ENCODE peak calls at places on chromosomes 5 and 9, in nine cellular contexts. One of them, this sample, is unnamed.

GRCh38 chr5:170173227-170173626 is 59.6 kb upstream of the C5orf58 start:
- DNase-seq in transverse colon: no peak
- DNase-seq in GM12878: no peak
- DNase-seq in suprapubic skin: no peak
- DNase-seq in H1: no peak
- DNase-seq in SK-N-SH: no peak
- DNase-seq in sigmoid colon: no peak
- DNase-seq in K562: no peak
- DNase-seq in upper lobe of left lung: no peak
- DNase-seq in this sample: no peak

GRCh38 chr5:146039420-146039819 is 66.0 kb downstream of the PLAC8L1 start:
- DNase-seq in transverse colon: peak
- DNase-seq in GM12878: no peak
- DNase-seq in suprapubic skin: no peak
- DNase-seq in H1: no peak
- DNase-seq in SK-N-SH: no peak
- DNase-seq in sigmoid colon: no peak
- DNase-seq in K562: no peak
- DNase-seq in upper lobe of left lung: no peak
- DNase-seq in this sample: no peak

GRCh38 chr5:1409386-1410110 is 35.7 kb downstream of the SLC6A3 start:
- DNase-seq in transverse colon: no peak
- DNase-seq in GM12878: no peak
- DNase-seq in suprapubic skin: peak
- DNase-seq in H1: no peak
- DNase-seq in SK-N-SH: no peak
- DNase-seq in sigmoid colon: peak
- DNase-seq in K562: peak
- DNase-seq in upper lobe of left lung: no peak
- DNase-seq in this sample: no peak

GRCh38 chr5:54718647-54719046 is 201.1 kb downstream of the SNX18 start:
- DNase-seq in transverse colon: no peak
- DNase-seq in GM12878: no peak
- DNase-seq in suprapubic skin: no peak
- DNase-seq in H1: no peak
- DNase-seq in SK-N-SH: no peak
- DNase-seq in sigmoid colon: no peak
- DNase-seq in K562: no peak
- DNase-seq in upper lobe of left lung: no peak
- DNase-seq in this sample: peak

GRCh38 chr9:91843623-91844111 is 106.4 kb downstream of the ROR2 start:
- DNase-seq in transverse colon: no peak
- DNase-seq in GM12878: no peak
- DNase-seq in suprapubic skin: no peak
- DNase-seq in H1: no peak
- DNase-seq in SK-N-SH: peak
- DNase-seq in sigmoid colon: peak
- DNase-seq in K562: no peak
- DNase-seq in upper lobe of left lung: no peak
- DNase-seq in this sample: peak

GRCh38 chr5:83219495-83219894 is 142.1 kb downstream of the XRCC4 start:
- DNase-seq in transverse colon: no peak
- DNase-seq in GM12878: no peak
- DNase-seq in suprapubic skin: no peak
- DNase-seq in H1: no peak
- DNase-seq in SK-N-SH: no peak
- DNase-seq in sigmoid colon: no peak
- DNase-seq in K562: no peak
- DNase-seq in upper lobe of left lung: no peak
- DNase-seq in this sample: no peak

GRCh38 chr5:114362197-114362976 is 517 bp downstream of the KCNN2 start:
- DNase-seq in transverse colon: no peak
- DNase-seq in GM12878: no peak
- DNase-seq in suprapubic skin: no peak
- DNase-seq in H1: no peak
- DNase-seq in SK-N-SH: peak
- DNase-seq in sigmoid colon: no peak
- DNase-seq in K562: no peak
- DNase-seq in upper lobe of left lung: peak
- DNase-seq in this sample: no peak

GRCh38 chr9:89810434-89810833 is 205.6 kb downstream of the GADD45G start:
- DNase-seq in transverse colon: no peak
- DNase-seq in GM12878: no peak
- DNase-seq in suprapubic skin: no peak
- DNase-seq in H1: no peak
- DNase-seq in SK-N-SH: no peak
- DNase-seq in sigmoid colon: no peak
- DNase-seq in K562: no peak
- DNase-seq in upper lobe of left lung: no peak
- DNase-seq in this sample: no peak

GRCh38 chr9:107980984-107981383 is 491.4 kb upstream of the KLF4 start:
- DNase-seq in transverse colon: no peak
- DNase-seq in GM12878: no peak
- DNase-seq in suprapubic skin: no peak
- DNase-seq in H1: no peak
- DNase-seq in SK-N-SH: no peak
- DNase-seq in sigmoid colon: no peak
- DNase-seq in K562: no peak
- DNase-seq in upper lobe of left lung: no peak
- DNase-seq in this sample: no peak

GRCh38 chr9:107971241-107971640 is 481.7 kb upstream of the KLF4 start:
- DNase-seq in transverse colon: no peak
- DNase-seq in GM12878: no peak
- DNase-seq in suprapubic skin: no peak
- DNase-seq in H1: no peak
- DNase-seq in SK-N-SH: no peak
- DNase-seq in sigmoid colon: no peak
- DNase-seq in K562: no peak
- DNase-seq in upper lobe of left lung: no peak
- DNase-seq in this sample: no peak

GRCh38 chr9:107973451-107973850 is 483.9 kb upstream of the KLF4 start:
- DNase-seq in transverse colon: no peak
- DNase-seq in GM12878: no peak
- DNase-seq in suprapubic skin: no peak
- DNase-seq in H1: no peak
- DNase-seq in SK-N-SH: no peak
- DNase-seq in sigmoid colon: no peak
- DNase-seq in K562: no peak
- DNase-seq in upper lobe of left lung: no peak
- DNase-seq in this sample: no peak

GRCh38 chr9:107975426-107976010 is 485.9 kb upstream of the KLF4 start:
- DNase-seq in transverse colon: peak
- DNase-seq in GM12878: no peak
- DNase-seq in suprapubic skin: peak
- DNase-seq in H1: no peak
- DNase-seq in SK-N-SH: no peak
- DNase-seq in sigmoid colon: no peak
- DNase-seq in K562: no peak
- DNase-seq in upper lobe of left lung: no peak
- DNase-seq in this sample: no peak

DNA sequence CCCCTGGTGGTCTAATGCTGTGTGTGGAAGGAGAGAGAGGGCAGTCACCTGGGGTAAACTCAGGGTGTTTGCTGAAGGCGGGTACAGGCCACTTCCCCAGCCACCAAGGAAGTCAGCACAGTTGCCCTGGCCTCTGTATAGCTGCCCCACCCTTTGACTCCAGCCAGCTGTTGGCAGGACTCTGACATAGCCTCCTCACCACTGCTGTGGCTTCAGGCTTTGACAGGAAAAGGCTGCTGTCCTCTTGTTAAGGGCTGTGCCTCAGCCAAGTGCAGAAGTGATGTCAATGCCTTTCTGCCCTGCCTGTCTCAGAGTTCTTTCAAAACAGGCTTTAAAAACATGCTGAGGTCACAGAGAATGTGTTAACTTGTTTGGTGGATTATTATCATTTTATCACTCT is 487.2 kb upstream of the KLF4 start:
- DNase-seq in transverse colon: peak
- DNase-seq in GM12878: no peak
- DNase-seq in suprapubic skin: peak
- DNase-seq in H1: no peak
- DNase-seq in SK-N-SH: no peak
- DNase-seq in sigmoid colon: peak
- DNase-seq in K562: no peak
- DNase-seq in upper lobe of left lung: no peak
- DNase-seq in this sample: peak
- TF ChIP-seq POLR2AphosphoS5 in transverse colon: peak
- TF ChIP-seq POLR2AphosphoS5 in GM12878: no peak
- TF ChIP-seq POLR2AphosphoS5 in suprapubic skin: peak
- TF ChIP-seq POLR2AphosphoS5 in H1: no peak
- TF ChIP-seq POLR2AphosphoS5 in SK-N-SH: no peak
- TF ChIP-seq POLR2AphosphoS5 in sigmoid colon: peak
- TF ChIP-seq POLR2AphosphoS5 in K562: no peak
- TF ChIP-seq POLR2AphosphoS5 in upper lobe of left lung: peak
- TF ChIP-seq POLR2AphosphoS5 in this sample: no peak

DNA sequence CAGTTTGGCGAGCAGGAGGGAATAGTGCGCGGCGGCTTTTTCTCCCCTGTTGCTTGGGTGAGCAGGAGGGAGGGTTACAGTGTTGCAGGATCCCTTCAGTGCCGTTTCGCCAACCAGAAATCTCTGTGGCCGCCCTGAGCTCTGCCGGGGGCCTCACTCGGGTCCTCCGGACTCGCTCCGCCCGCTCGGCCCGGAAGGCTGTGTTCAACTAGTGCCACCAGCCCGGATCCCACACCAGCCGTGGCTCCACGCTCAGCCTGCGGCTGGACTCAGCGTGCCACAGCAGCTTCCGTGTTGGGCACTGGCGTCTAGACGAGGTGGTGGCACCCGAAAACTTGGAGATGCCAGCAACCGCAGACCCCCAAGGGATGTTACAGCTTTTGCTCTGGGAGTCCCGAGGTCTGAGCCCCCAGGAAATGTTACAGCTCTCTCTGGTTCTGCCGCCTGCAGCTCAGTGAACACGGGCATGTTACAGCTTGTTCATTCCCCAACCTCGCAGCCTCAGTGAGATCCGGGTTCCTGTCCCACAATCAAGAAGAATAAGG is 16.0 kb upstream of the OR13C9 start:
- DNase-seq in transverse colon: no peak
- DNase-seq in GM12878: no peak
- DNase-seq in suprapubic skin: no peak
- DNase-seq in H1: no peak
- DNase-seq in SK-N-SH: no peak
- DNase-seq in sigmoid colon: no peak
- DNase-seq in K562: no peak
- DNase-seq in upper lobe of left lung: peak
- DNase-seq in this sample: no peak
- TF ChIP-seq EP300 in transverse colon: no peak
- TF ChIP-seq EP300 in GM12878: no peak
- TF ChIP-seq EP300 in suprapubic skin: no peak
- TF ChIP-seq EP300 in H1: no peak
- TF ChIP-seq EP300 in SK-N-SH: no peak
- TF ChIP-seq EP300 in sigmoid colon: no peak
- TF ChIP-seq EP300 in K562: no peak
- TF ChIP-seq EP300 in upper lobe of left lung: no peak
- TF ChIP-seq EP300 in this sample: no peak

GRCh38 chr5:34835664-34836063 is 3.3 kb upstream of the TTC23L start:
- DNase-seq in transverse colon: no peak
- DNase-seq in GM12878: no peak
- DNase-seq in suprapubic skin: no peak
- DNase-seq in H1: no peak
- DNase-seq in SK-N-SH: no peak
- DNase-seq in sigmoid colon: no peak
- DNase-seq in K562: no peak
- DNase-seq in upper lobe of left lung: no peak
- DNase-seq in this sample: no peak

GRCh38 chr5:34834794-34835089 is 4.2 kb upstream of the TTC23L start:
- DNase-seq in transverse colon: no peak
- DNase-seq in GM12878: no peak
- DNase-seq in suprapubic skin: no peak
- DNase-seq in H1: no peak
- DNase-seq in SK-N-SH: no peak
- DNase-seq in sigmoid colon: no peak
- DNase-seq in K562: no peak
- DNase-seq in upper lobe of left lung: no peak
- DNase-seq in this sample: no peak

GRCh38 chr5:34841816-34842215 is 2.9 kb downstream of the TTC23L start:
- DNase-seq in transverse colon: no peak
- DNase-seq in GM12878: no peak
- DNase-seq in suprapubic skin: no peak
- DNase-seq in H1: no peak
- DNase-seq in SK-N-SH: no peak
- DNase-seq in sigmoid colon: no peak
- DNase-seq in K562: no peak
- DNase-seq in upper lobe of left lung: no peak
- DNase-seq in this sample: no peak

GRCh38 chr5:34842554-34842953 is 3.6 kb downstream of the TTC23L start:
- DNase-seq in transverse colon: no peak
- DNase-seq in GM12878: no peak
- DNase-seq in suprapubic skin: no peak
- DNase-seq in H1: no peak
- DNase-seq in SK-N-SH: no peak
- DNase-seq in sigmoid colon: no peak
- DNase-seq in K562: no peak
- DNase-seq in upper lobe of left lung: no peak
- DNase-seq in this sample: no peak

DNA sequence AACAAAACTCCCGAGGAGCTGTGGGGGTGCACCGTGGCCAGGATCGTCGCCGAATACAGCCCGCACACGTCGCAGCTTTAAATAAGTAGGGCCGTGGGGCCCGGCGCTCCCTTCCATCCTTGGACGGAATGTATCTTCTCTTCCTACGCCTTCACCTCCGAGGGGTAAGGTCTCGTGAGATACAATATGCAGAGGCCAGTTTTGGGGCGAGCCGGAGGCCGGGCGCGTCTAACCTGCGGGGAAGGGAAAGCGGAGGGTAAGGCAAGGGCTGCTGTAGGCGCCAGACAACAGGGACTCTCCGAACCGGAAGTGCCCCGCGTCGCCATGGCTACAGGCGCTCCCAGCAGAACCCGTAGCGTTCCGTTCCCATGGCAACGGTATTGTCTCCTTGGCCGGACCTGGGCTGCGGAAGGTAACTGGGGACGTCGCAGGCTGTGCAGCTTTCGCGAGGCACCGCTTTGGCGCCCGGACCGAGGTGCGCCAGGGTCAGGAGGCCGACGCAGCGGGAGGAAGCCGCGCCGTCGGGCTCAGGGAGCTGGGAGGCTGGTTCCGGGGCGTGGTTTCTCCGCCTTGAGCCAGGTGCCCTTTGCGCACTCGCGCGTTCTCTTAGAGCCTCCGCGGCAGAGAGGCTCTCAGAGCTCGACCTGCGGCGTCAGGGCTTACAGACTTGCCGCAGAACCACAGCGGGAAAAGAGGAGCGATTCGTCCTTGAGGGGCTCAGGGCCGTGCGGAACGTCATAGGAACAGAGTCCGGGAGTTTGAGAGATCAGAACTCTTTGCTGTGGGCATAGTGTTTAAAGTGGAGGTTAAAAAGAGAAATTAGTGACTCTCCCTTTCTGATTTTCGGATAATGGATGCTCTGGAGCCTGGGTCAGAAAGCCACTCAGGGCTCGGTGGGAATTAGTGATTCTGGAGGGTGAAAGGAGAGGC is at the start of gene TTC23L:
- DNase-seq in transverse colon: peak
- DNase-seq in GM12878: peak
- DNase-seq in suprapubic skin: peak
- DNase-seq in H1: peak
- DNase-seq in SK-N-SH: peak
- DNase-seq in sigmoid colon: peak
- DNase-seq in K562: peak
- DNase-seq in upper lobe of left lung: peak
- DNase-seq in this sample: peak
- TF ChIP-seq POLR2AphosphoS5 in transverse colon: peak
- TF ChIP-seq POLR2AphosphoS5 in GM12878: peak
- TF ChIP-seq POLR2AphosphoS5 in suprapubic skin: peak
- TF ChIP-seq POLR2AphosphoS5 in H1: peak
- TF ChIP-seq POLR2AphosphoS5 in SK-N-SH: peak
- TF ChIP-seq POLR2AphosphoS5 in sigmoid colon: peak
- TF ChIP-seq POLR2AphosphoS5 in K562: peak
- TF ChIP-seq POLR2AphosphoS5 in upper lobe of left lung: peak
- TF ChIP-seq POLR2AphosphoS5 in this sample: no peak

DNA sequence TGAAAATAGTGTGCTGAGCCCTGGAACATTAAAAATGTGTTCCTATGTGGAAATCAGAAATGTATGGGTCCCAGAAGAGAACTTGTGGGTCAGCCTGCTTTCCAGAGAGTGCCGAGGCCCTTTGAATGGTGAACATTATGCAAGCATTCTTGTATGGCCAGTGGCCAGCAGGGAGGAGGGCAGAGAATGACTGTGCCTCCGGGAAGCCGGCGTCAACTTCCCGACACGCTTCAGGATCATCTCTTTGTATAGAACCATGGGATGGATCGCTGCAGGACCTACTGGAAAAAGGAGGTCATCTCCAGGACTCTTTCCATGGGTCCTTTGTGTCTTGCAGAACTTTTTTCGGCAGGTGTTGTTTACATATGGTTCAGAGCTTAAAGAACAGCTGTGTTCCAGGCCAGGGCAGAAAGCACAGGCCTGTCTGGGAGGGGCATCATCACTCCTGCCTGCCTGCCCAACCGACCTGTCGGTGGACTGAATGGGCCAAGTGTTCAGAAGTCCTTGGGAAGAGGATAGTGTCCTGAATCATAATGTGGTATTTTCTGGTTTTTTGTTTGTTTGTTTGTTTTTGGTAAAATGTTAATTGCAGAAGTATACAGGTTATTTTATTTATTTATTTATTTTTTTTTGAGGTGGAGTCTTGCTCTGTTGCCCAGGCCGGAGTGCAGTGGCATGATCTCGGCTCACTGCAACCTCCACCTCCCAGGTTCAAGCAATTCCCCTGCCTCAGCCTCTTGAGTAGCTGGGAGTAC is 9.0 kb downstream of the PRRC2B start:
- DNase-seq in transverse colon: peak
- DNase-seq in GM12878: no peak
- DNase-seq in suprapubic skin: peak
- DNase-seq in H1: no peak
- DNase-seq in SK-N-SH: no peak
- DNase-seq in sigmoid colon: peak
- DNase-seq in K562: peak
- DNase-seq in upper lobe of left lung: no peak
- DNase-seq in this sample: peak
- TF ChIP-seq EP300 in transverse colon: peak
- TF ChIP-seq EP300 in GM12878: no peak
- TF ChIP-seq EP300 in suprapubic skin: no peak
- TF ChIP-seq EP300 in H1: no peak
- TF ChIP-seq EP300 in SK-N-SH: no peak
- TF ChIP-seq EP300 in sigmoid colon: no peak
- TF ChIP-seq EP300 in K562: no peak
- TF ChIP-seq EP300 in upper lobe of left lung: no peak
- TF ChIP-seq EP300 in this sample: peak

This sample was measured in stomach.